ENCODE peak calls at places on chromosome 7, in seven cellular contexts. One of them, this sample, is unnamed.

GRCh38 chr7:25731881-25732240 is 420.1 kb upstream of the NFE2L3 start:
- DNase-seq in activated T-cell treated with anti-CD3 and anti-CD28 coated beads for 1 hour: no peak
- DNase-seq in HEK293T: no peak
- DNase-seq in GM23248: no peak
- DNase-seq in heart right ventricle: no peak
- DNase-seq in CD4-positive, CD25-positive, alpha-beta regulatory T cell: no peak
- DNase-seq in stimulated activated CD4-positive, alpha-beta T cell treated with anti-CD3 and anti-CD28 coated beads, Interleukin-2, amount 100 ng/mL, for 48 hours: no peak
- DNase-seq in this sample: no peak

GRCh38 chr7:32400676-32401075 is 89.5 kb downstream of the LSM5 start:
- DNase-seq in activated T-cell treated with anti-CD3 and anti-CD28 coated beads for 1 hour: no peak
- DNase-seq in HEK293T: no peak
- DNase-seq in GM23248: no peak
- DNase-seq in heart right ventricle: no peak
- DNase-seq in CD4-positive, CD25-positive, alpha-beta regulatory T cell: no peak
- DNase-seq in stimulated activated CD4-positive, alpha-beta T cell treated with anti-CD3 and anti-CD28 coated beads, Interleukin-2, amount 100 ng/mL, for 48 hours: no peak
- DNase-seq in this sample: no peak

GRCh38 chr7:42186181-42186580 is 50.8 kb downstream of the GLI3 start:
- DNase-seq in activated T-cell treated with anti-CD3 and anti-CD28 coated beads for 1 hour: no peak
- DNase-seq in HEK293T: peak; percentile 35
- DNase-seq in GM23248: no peak
- DNase-seq in heart right ventricle: no peak
- DNase-seq in CD4-positive, CD25-positive, alpha-beta regulatory T cell: no peak
- DNase-seq in stimulated activated CD4-positive, alpha-beta T cell treated with anti-CD3 and anti-CD28 coated beads, Interleukin-2, amount 100 ng/mL, for 48 hours: no peak
- DNase-seq in this sample: no peak

GRCh38 chr7:134302120-134302519 is 14.6 kb downstream of the SLC35B4 start:
- DNase-seq in activated T-cell treated with anti-CD3 and anti-CD28 coated beads for 1 hour: no peak
- DNase-seq in HEK293T: no peak
- DNase-seq in GM23248: peak; percentile 44
- DNase-seq in heart right ventricle: no peak
- DNase-seq in CD4-positive, CD25-positive, alpha-beta regulatory T cell: no peak
- DNase-seq in stimulated activated CD4-positive, alpha-beta T cell treated with anti-CD3 and anti-CD28 coated beads, Interleukin-2, amount 100 ng/mL, for 48 hours: no peak
- DNase-seq in this sample: no peak

GRCh38 chr7:24463474-24463873 is 109.8 kb upstream of the PALS2 start:
- DNase-seq in activated T-cell treated with anti-CD3 and anti-CD28 coated beads for 1 hour: no peak
- DNase-seq in HEK293T: no peak
- DNase-seq in GM23248: no peak
- DNase-seq in heart right ventricle: no peak
- DNase-seq in CD4-positive, CD25-positive, alpha-beta regulatory T cell: no peak
- DNase-seq in stimulated activated CD4-positive, alpha-beta T cell treated with anti-CD3 and anti-CD28 coated beads, Interleukin-2, amount 100 ng/mL, for 48 hours: no peak
- DNase-seq in this sample: no peak

GRCh38 chr7:137591444-137591843 is 247.9 kb upstream of the PTN start:
- DNase-seq in activated T-cell treated with anti-CD3 and anti-CD28 coated beads for 1 hour: no peak
- DNase-seq in HEK293T: no peak
- DNase-seq in GM23248: peak; percentile 82
- DNase-seq in heart right ventricle: no peak
- DNase-seq in CD4-positive, CD25-positive, alpha-beta regulatory T cell: no peak
- DNase-seq in stimulated activated CD4-positive, alpha-beta T cell treated with anti-CD3 and anti-CD28 coated beads, Interleukin-2, amount 100 ng/mL, for 48 hours: no peak
- DNase-seq in this sample: peak; percentile 9

GRCh38 chr7:145848691-145849090 is 267.9 kb upstream of the CNTNAP2 start:
- DNase-seq in activated T-cell treated with anti-CD3 and anti-CD28 coated beads for 1 hour: no peak
- DNase-seq in HEK293T: peak; percentile 51
- DNase-seq in GM23248: no peak
- DNase-seq in heart right ventricle: no peak
- DNase-seq in CD4-positive, CD25-positive, alpha-beta regulatory T cell: no peak
- DNase-seq in stimulated activated CD4-positive, alpha-beta T cell treated with anti-CD3 and anti-CD28 coated beads, Interleukin-2, amount 100 ng/mL, for 48 hours: no peak
- DNase-seq in this sample: no peak

GRCh38 chr7:149181136-149181790 is 14.1 kb upstream of the ZNF282 start:
- DNase-seq in activated T-cell treated with anti-CD3 and anti-CD28 coated beads for 1 hour: no peak
- DNase-seq in HEK293T: no peak
- DNase-seq in GM23248: no peak
- DNase-seq in heart right ventricle: no peak
- DNase-seq in CD4-positive, CD25-positive, alpha-beta regulatory T cell: no peak
- DNase-seq in stimulated activated CD4-positive, alpha-beta T cell treated with anti-CD3 and anti-CD28 coated beads, Interleukin-2, amount 100 ng/mL, for 48 hours: no peak
- DNase-seq in this sample: no peak

GRCh38 chr7:107563761-107564552 is at the start of the genes COG5 and DUS4L:
- DNase-seq in activated T-cell treated with anti-CD3 and anti-CD28 coated beads for 1 hour: peak; percentile 70
- DNase-seq in HEK293T: peak; percentile 86
- DNase-seq in GM23248: peak; percentile 91
- DNase-seq in heart right ventricle: peak; percentile 85
- DNase-seq in CD4-positive, CD25-positive, alpha-beta regulatory T cell: peak; percentile 79
- DNase-seq in stimulated activated CD4-positive, alpha-beta T cell treated with anti-CD3 and anti-CD28 coated beads, Interleukin-2, amount 100 ng/mL, for 48 hours: peak; percentile 77
- DNase-seq in this sample: peak; percentile 79

GRCh38 chr7:35550831-35551230 is 144.1 kb downstream of the HERPUD2 start:
- DNase-seq in activated T-cell treated with anti-CD3 and anti-CD28 coated beads for 1 hour: no peak
- DNase-seq in HEK293T: no peak
- DNase-seq in GM23248: no peak
- DNase-seq in heart right ventricle: no peak
- DNase-seq in CD4-positive, CD25-positive, alpha-beta regulatory T cell: no peak
- DNase-seq in stimulated activated CD4-positive, alpha-beta T cell treated with anti-CD3 and anti-CD28 coated beads, Interleukin-2, amount 100 ng/mL, for 48 hours: no peak
- DNase-seq in this sample: no peak

GRCh38 chr7:47483604-47484273 is 98.2 kb downstream of the TNS3 start:
- DNase-seq in activated T-cell treated with anti-CD3 and anti-CD28 coated beads for 1 hour: no peak
- DNase-seq in HEK293T: no peak
- DNase-seq in GM23248: peak; percentile 38
- DNase-seq in heart right ventricle: no peak
- DNase-seq in CD4-positive, CD25-positive, alpha-beta regulatory T cell: no peak
- DNase-seq in stimulated activated CD4-positive, alpha-beta T cell treated with anti-CD3 and anti-CD28 coated beads, Interleukin-2, amount 100 ng/mL, for 48 hours: no peak
- DNase-seq in this sample: no peak

GRCh38 chr7:87853237-87853864 is 22.8 kb downstream of the SLC25A40 start:
- DNase-seq in activated T-cell treated with anti-CD3 and anti-CD28 coated beads for 1 hour: no peak
- DNase-seq in HEK293T: no peak
- DNase-seq in GM23248: peak; percentile 41
- DNase-seq in heart right ventricle: no peak
- DNase-seq in CD4-positive, CD25-positive, alpha-beta regulatory T cell: no peak
- DNase-seq in stimulated activated CD4-positive, alpha-beta T cell treated with anti-CD3 and anti-CD28 coated beads, Interleukin-2, amount 100 ng/mL, for 48 hours: no peak
- DNase-seq in this sample: no peak

This sample was measured in RWPE1.